ENCODE peak calls at places on chromosomes 11 and 22, in four cellular contexts. V is astrocyte of the spinal cord, J is AG09309, U is astrocyte of the cerebellum. Q is an unnamed sample.
A peak's percentile ranks its signal among the peaks of the same experiment; 100 is the strongest.

GRCh38 chr22:25929479-25929878 is 187.5 kb downstream of the MYO18B start:
- DNase-seq in V (no peak), J (no peak), U (no peak), Q (no peak)

GRCh38 chr22:48045369-48045768 is 1282.9 kb downstream of the TBC1D22A start:
- DNase-seq in V (no peak), J (no peak), U (no peak), Q (no peak)

GRCh38 chr11:73757598-73757997 is 3.3 kb downstream of the RAB6A start:
- DNase-seq in V (no peak), J (no peak), U (no peak), Q (no peak)

GRCh38 chr11:117641008-117641915 is 155.8 kb downstream of the DSCAML1 start:
- DNase-seq in V (no peak), J (no peak), U (no peak), Q (no peak)

GRCh38 chr11:131811380-131811779 is 441.0 kb downstream of the NTM start:
- DNase-seq in V (no peak), J (no peak), U (no peak), Q (no peak)

GRCh38 chr22:30187726-30188407 is 58.7 kb downstream of the LIF start:
- DNase-seq in V (no peak), J (no peak), U (no peak), Q (no peak)

GRCh38 chr22:37079668-37080171 is 28.2 kb downstream of the KCTD17 start:
- DNase-seq in V (peak; percentile 22), J (no peak), U (no peak), Q (no peak)

GRCh38 chr11:134043821-134044420 is 25.0 kb upstream of the JAM3 start:
- DNase-seq in V (no peak), J (no peak), U (no peak), Q (no peak)

GRCh38 chr11:102139081-102139498 is 28.8 kb downstream of the YAP1 start:
- DNase-seq in V (peak; percentile 90), J (peak; percentile 68), U (peak; percentile 38), Q (no peak)

GRCh38 chr11:35878736-35879135 is 65.1 kb upstream of the LDLRAD3 start:
- DNase-seq in V (no peak), J (no peak), U (no peak), Q (no peak)

GRCh38 chr11:47186076-47186936 is at the start of gene PACSIN3:
- DNase-seq in V (no peak), J (no peak), U (no peak), Q (no peak)

GRCh38 chr11:112564228-112564955 is 303.7 kb upstream of the PLET1 start:
- DNase-seq in V (peak; percentile 88), J (no peak), U (peak; percentile 79), Q (no peak)

GRCh38 chr11:84543367-84544159 is 1083.6 kb downstream of the DLG2 start:
- DNase-seq in V (no peak), J (no peak), U (no peak), Q (no peak)

GRCh38 chr11:1349074-1349931 is 39.9 kb upstream of the TOLLIP start:
- DNase-seq in V (no peak), J (no peak), U (no peak), Q (no peak)

GRCh38 chr11:17561466-17562001 is 14.5 kb downstream of the OTOG start:
- DNase-seq in V (no peak), J (no peak), U (no peak), Q (no peak)

GRCh38 chr11:113888848-113889247 is 13.5 kb upstream of the USP28 start:
- DNase-seq in V (no peak), J (no peak), U (no peak), Q (no peak)

GRCh38 chr11:78465169-78465942 is 47.7 kb upstream of the GAB2 start:
- DNase-seq in V (no peak), J (no peak), U (no peak), Q (no peak)

GRCh38 chr22:29621761-29622526 is 18.5 kb downstream of the NF2 start:
- DNase-seq in V (peak; percentile 94), J (peak; percentile 87), U (peak; percentile 93), Q (peak; percentile 81)

GRCh38 chr11:17371614-17372013 is 16.8 kb downstream of the KCNJ11 start:
- DNase-seq in V (peak; percentile 61), J (no peak), U (no peak), Q (no peak)

GRCh38 chr22:19766235-19766505 is 5.6 kb downstream of the TBX1 start:
- DNase-seq in V (no peak), J (no peak), U (no peak), Q (no peak)
- H3K4me3 ChIP-seq in V (no peak overlapping the region), J (no peak overlapping the region), U (no peak overlapping the region), Q (no peak overlapping the region)

GRCh38 chr22:22753526-22754267 is 109.3 kb downstream of the GGTLC2 start:
- DNase-seq in V (peak; percentile 3), J (no peak), U (no peak), Q (no peak)
- H3K4me3 ChIP-seq in V (no peak overlapping the region), J (no peak overlapping the region), U (no peak overlapping the region), Q (no peak overlapping the region)

GRCh38 chr11:126744699-126745098 is 255.9 kb downstream of the KIRREL3 start:
- DNase-seq in V (no peak), J (no peak), U (no peak), Q (no peak)

GRCh38 chr11:126748097-126748756 is 252.3 kb downstream of the KIRREL3 start:
- DNase-seq in V (peak; percentile 8), J (no peak), U (no peak), Q (no peak)

GRCh38 chr11:126747315-126747714 is 253.3 kb downstream of the KIRREL3 start:
- DNase-seq in V (no peak), J (no peak), U (no peak), Q (no peak)

GRCh38 chr11:126742582-126742981 is 258.0 kb downstream of the KIRREL3 start:
- DNase-seq in V (no peak), J (no peak), U (no peak), Q (no peak)

DNA sequence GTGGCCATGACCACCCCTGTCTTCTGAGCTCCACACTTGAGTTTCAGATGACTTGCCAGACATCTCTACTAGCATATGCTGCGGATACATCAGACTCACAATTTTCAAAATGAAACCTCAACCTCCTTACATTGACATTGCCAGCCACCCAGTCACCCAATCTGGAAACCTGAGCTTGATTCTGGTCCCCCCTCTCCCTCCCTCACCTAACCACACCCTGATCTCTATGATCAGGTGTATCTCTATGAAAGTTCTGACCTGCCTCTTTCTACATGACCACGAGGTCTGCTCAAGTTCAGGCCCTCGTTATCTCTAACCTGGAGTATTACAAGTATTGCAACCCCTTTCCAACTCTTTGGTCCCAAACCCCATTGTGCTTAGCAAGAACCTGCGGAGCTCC is 254.1 kb downstream of the KIRREL3 start:
- DNase-seq in V (no peak), J (no peak), U (no peak), Q (no peak)
- H3K4me3 ChIP-seq in V (no peak overlapping the region), J (no peak overlapping the region), U (no peak overlapping the region), Q (no peak overlapping the region)

DNA sequence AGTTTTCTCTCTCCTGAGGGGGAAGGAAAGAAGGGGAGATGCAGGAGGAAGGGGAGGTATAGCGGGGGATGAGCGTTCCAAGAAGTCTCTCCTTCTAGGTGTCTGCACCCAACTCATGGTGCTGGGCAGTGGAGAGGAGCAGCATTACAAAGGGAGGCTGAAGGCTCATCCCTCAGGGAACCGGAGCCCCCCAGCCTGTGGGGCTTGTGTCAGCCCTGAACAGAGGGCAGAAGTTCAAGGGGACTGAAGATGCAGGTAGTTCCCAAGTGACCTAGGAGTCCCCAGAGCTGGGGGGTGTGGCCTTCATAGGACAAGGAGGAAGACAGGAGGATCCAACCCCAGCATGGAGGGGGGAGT is 1.8 kb downstream of the C11orf68 start:
- DNase-seq in V (no peak), J (no peak), U (no peak), Q (no peak)
- H3K4me3 ChIP-seq in V (no peak overlapping the region), J (peak overlapping the region; percentile 75), U (peak overlapping the region; percentile 94), Q (peak overlapping the region; percentile 99)

Q was measured in HFF-Myc.